ENCODE peak calls at places on chromosomes 2 and 18, in six cellular contexts. P, K, Q, W, B and U are unnamed samples.

GRCh38 chr2:158460632-158461297 is 4.0 kb downstream of the PKP4 start:
- DNase-seq in B (no peak), K (peak), W (peak), P (no peak), Q (no peak), U (no peak)

GRCh38 chr2:62383843-62384242 is 122.2 kb downstream of the TMEM17 start:
- DNase-seq in W (no peak), B (no peak), P (no peak), Q (no peak), K (no peak), U (no peak)

GRCh38 chr18:55338955-55339662 is 248.9 kb downstream of the TCF4 start:
- DNase-seq in Q (no peak), P (no peak), K (no peak), B (peak), W (no peak), U (peak)

GRCh38 chr2:73968357-73968937 is 16.3 kb upstream of the TET3 start:
- DNase-seq in B (no peak), P (no peak), K (no peak), W (no peak), Q (no peak), U (no peak)

GRCh38 chr2:168459256-168459655 is 3.2 kb downstream of the CERS6 start:
- DNase-seq in K (no peak), P (no peak), W (peak), B (no peak), Q (no peak), U (no peak)

GRCh38 chr18:55331301-55331700 is 256.7 kb downstream of the TCF4 start:
- DNase-seq in W (no peak), B (no peak), K (no peak), P (no peak), Q (no peak), U (no peak)

GRCh38 chr2:200863655-200864205 is 728 bp downstream of the CLK1 start:
- DNase-seq in P (peak), B (peak), Q (no peak), K (peak), W (no peak), U (peak)

GRCh38 chr2:74201596-74201995 is 3.2 kb downstream of the MTHFD2 start:
- DNase-seq in K (no peak), P (no peak), B (no peak), W (no peak), Q (no peak), U (no peak)

GRCh38 chr2:23330214-23330613 is 54.8 kb upstream of the KLHL29 start:
- DNase-seq in W (no peak), B (no peak), P (no peak), K (peak), Q (no peak), U (no peak)

GRCh38 chr18:76528477-76529432 is 33.7 kb upstream of the ZNF516 start:
- DNase-seq in W (no peak), K (no peak), B (peak), P (peak), Q (no peak), U (no peak)

GRCh38 chr2:10161206-10161931 is 38.8 kb downstream of the RRM2 start:
- DNase-seq in P (no peak), K (no peak), Q (no peak), B (no peak), W (no peak), U (peak)

GRCh38 chr2:170770304-170771048 is at the start of gene ERICH2:
- DNase-seq in K (peak), B (peak), W (peak), P (peak), Q (peak), U (peak)

GRCh38 chr2:104788721-104789446 is 65.0 kb upstream of the POU3F3 start:
- DNase-seq in Q (no peak), P (no peak), B (no peak), K (no peak), W (no peak), U (no peak)

GRCh38 chr2:9407363-9407811 is 15.9 kb downstream of the ITGB1BP1 start:
- DNase-seq in Q (no peak), B (no peak), P (no peak), W (no peak), K (no peak), U (no peak)

GRCh38 chr2:158128168-158128973 is 26.7 kb downstream of the UPP2 start:
- DNase-seq in P (no peak), Q (no peak), W (no peak), K (no peak), B (no peak), U (no peak)